ENCODE peak calls at places on chromosome 6, in eight cellular contexts. S is colonic mucosa, V is nephron progenitor cell, Q is heart left ventricle, F is psoas muscle, H is tibial artery, M is lower leg skin, G is breast epithelium. E is an unnamed sample.

GRCh38 chr6:12751694-12752304 is 35.2 kb downstream of the PHACTR1 start:
- DNase-seq in S (peak; percentile 27), V (peak; percentile 95), Q (peak; percentile 47), F (peak; percentile 22), H (peak; percentile 56), M (no peak), G (no peak), E (peak; percentile 32)

GRCh38 chr6:106381871-106382270 is 21.4 kb downstream of the CRYBG1 start:
- DNase-seq in S (peak; percentile 22), V (no peak), Q (no peak), F (no peak), H (no peak), M (no peak), G (peak; percentile 61), E (no peak)

GRCh38 chr6:162198925-162199324 is 528.6 kb downstream of the PRKN start:
- DNase-seq in S (no peak), V (no peak), Q (no peak), F (no peak), H (no peak), M (no peak), G (no peak), E (no peak)

GRCh38 chr6:41887355-41887754 is 7.8 kb downstream of the USP49 start:
- DNase-seq in S (no peak), V (no peak), Q (no peak), F (no peak), H (no peak), M (no peak), G (no peak), E (no peak)

GRCh38 chr6:156848533-156848932 is 71.4 kb downstream of the ARID1B start:
- DNase-seq in S (no peak), V (peak; percentile 44), Q (peak; percentile 88), F (peak; percentile 48), H (no peak), M (no peak), G (no peak), E (no peak)

GRCh38 chr6:85126448-85127178 is 323.3 kb upstream of the NT5E start:
- DNase-seq in S (peak; percentile 33), V (peak; percentile 77), Q (peak; percentile 30), F (peak; percentile 18), H (peak; percentile 57), M (peak; percentile 90), G (peak; percentile 19), E (no peak)

GRCh38 chr6:107075951-107076381 is 39.3 kb downstream of the BEND3 start:
- DNase-seq in S (no peak), V (no peak), Q (no peak), F (no peak), H (no peak), M (no peak), G (no peak), E (no peak)

GRCh38 chr6:69589626-69590025 is 207.2 kb downstream of the LMBRD1 start:
- DNase-seq in S (no peak), V (no peak), Q (no peak), F (no peak), H (no peak), M (no peak), G (no peak), E (no peak)

GRCh38 chr6:3370361-3371221 is 86.3 kb downstream of the SLC22A23 start:
- DNase-seq in S (no peak), V (no peak), Q (no peak), F (no peak), H (no peak), M (no peak), G (no peak), E (no peak)

GRCh38 chr6:35624341-35625070 is 64.2 kb downstream of the FKBP5 start:
- DNase-seq in S (no peak), V (no peak), Q (no peak), F (no peak), H (no peak), M (no peak), G (no peak), E (no peak)
- TF ChIP-seq CTCF in S (no peak), V (no peak), Q (peak; percentile 41), F (no peak), H (no peak), M (no peak), G (no peak), E (no peak)

GRCh38 chr6:157954150-157955117 is 27.2 kb upstream of the SYNJ2 start:
- DNase-seq in S (peak; percentile 92), V (no peak), Q (no peak), F (no peak), H (no peak), M (peak; percentile 78), G (no peak), E (no peak)
- TF ChIP-seq CTCF in S (no peak), V (no peak), Q (no peak), F (no peak), H (no peak), M (no peak), G (no peak), E (no peak)

DNA sequence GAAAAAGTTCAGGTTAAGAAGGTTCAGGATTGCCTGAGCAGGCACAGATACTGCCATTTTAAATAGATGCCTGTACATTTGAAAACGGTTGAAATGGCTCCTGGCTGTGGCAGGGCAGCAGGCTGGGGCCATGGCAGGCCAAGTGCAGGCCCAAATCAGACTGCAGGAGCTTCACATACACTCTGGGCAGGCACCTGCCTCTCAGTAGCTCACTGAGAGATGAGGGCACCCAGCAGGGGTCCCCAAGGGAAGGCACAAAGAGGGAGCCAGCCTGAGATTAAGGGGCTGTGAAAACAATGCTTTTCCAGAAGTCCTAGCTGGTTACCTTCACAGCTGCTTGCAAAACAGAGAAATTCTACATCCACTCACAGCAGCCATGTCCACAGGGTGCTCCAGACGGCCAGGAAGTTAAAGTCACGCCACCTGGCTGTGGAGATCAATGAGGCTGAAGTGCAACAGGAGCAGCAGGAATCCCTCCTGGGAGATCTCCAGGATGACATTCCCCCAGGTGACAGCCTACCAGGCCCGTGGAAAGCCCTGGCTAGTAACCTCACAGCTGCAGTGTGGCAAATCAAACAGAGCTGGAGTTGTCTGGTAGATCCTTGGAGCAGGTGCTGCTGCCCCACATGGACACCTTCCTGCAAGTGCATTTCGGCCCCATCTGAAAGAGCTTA is 6.2 kb upstream of the RAET1E start:
- DNase-seq in S (peak; percentile 14), V (no peak), Q (no peak), F (no peak), H (no peak), M (peak; percentile 83), G (no peak), E (no peak)
- TF ChIP-seq CTCF in S (no peak), V (no peak), Q (no peak), F (no peak), H (no peak), M (no peak), G (no peak), E (no peak)

GRCh38 chr6:113719545-113719944 is 137.6 kb upstream of the MARCKS start:
- DNase-seq in S (no peak), V (no peak), Q (no peak), F (no peak), H (no peak), M (no peak), G (no peak), E (no peak)
- TF ChIP-seq CTCF in S (no peak), V (no peak), Q (no peak), F (no peak), H (no peak), M (no peak), G (no peak), E (no peak)

GRCh38 chr6:134744301-134744700 is 205.6 kb downstream of the ALDH8A1 start:
- DNase-seq in S (no peak), V (no peak), Q (no peak), F (no peak), H (no peak), M (no peak), G (no peak), E (no peak)

GRCh38 chr6:134740473-134741192 is 209.3 kb downstream of the ALDH8A1 start:
- DNase-seq in S (no peak), V (no peak), Q (no peak), F (no peak), H (no peak), M (no peak), G (no peak), E (no peak)

GRCh38 chr6:134739299-134740090 is 210.4 kb downstream of the ALDH8A1 start:
- DNase-seq in S (no peak), V (no peak), Q (no peak), F (no peak), H (no peak), M (no peak), G (no peak), E (no peak)

GRCh38 chr6:134738486-134738885 is 211.4 kb downstream of the ALDH8A1 start:
- DNase-seq in S (no peak), V (no peak), Q (no peak), F (no peak), H (no peak), M (no peak), G (no peak), E (no peak)

GRCh38 chr6:134741193-134741521 is 208.7 kb downstream of the ALDH8A1 start:
- DNase-seq in S (no peak), V (peak; percentile 45), Q (no peak), F (no peak), H (no peak), M (no peak), G (no peak), E (no peak)
- TF ChIP-seq CTCF in S (no peak), V (peak; percentile 42), Q (peak; percentile 34), F (peak; percentile 32), H (no peak), M (no peak), G (no peak), E (no peak)

GRCh38 chr6:20092071-20092566 is 120.2 kb downstream of the MBOAT1 start:
- DNase-seq in S (no peak), V (peak; percentile 10), Q (no peak), F (no peak), H (no peak), M (no peak), G (no peak), E (no peak)
- TF ChIP-seq CTCF in S (peak; percentile 67), V (peak; percentile 77), Q (peak; percentile 77), F (peak; percentile 66), H (peak; percentile 76), M (no peak), G (peak; percentile 77), E (peak; percentile 2)

GRCh38 chr6:32396028-32396427 is 11.0 kb downstream of the BTNL2 start:
- DNase-seq in S (no peak), V (no peak), Q (no peak), F (no peak), H (no peak), M (no peak), G (no peak), E (no peak)

GRCh38 chr6:32397252-32397920 is 9.6 kb downstream of the BTNL2 start:
- DNase-seq in S (no peak), V (no peak), Q (no peak), F (no peak), H (no peak), M (no peak), G (no peak), E (no peak)

GRCh38 chr6:32387946-32388345 is 16.2 kb upstream of the TSBP1 start:
- DNase-seq in S (no peak), V (no peak), Q (no peak), F (no peak), H (no peak), M (no peak), G (no peak), E (no peak)

GRCh38 chr6:32393660-32394420 is 13.1 kb downstream of the BTNL2 start:
- DNase-seq in S (no peak), V (no peak), Q (peak; percentile 31), F (no peak), H (peak; percentile 23), M (no peak), G (no peak), E (no peak)
- TF ChIP-seq CTCF in S (no peak), V (no peak), Q (peak; percentile 42), F (no peak), H (no peak), M (no peak), G (no peak), E (no peak)